ENCODE peak calls at places on chromosomes 16 and 17, in six cellular contexts. One of them, this sample, is unnamed.

GRCh38 chr17:14068542-14069250 is 608 bp upstream of the COX10 start:
- ATAC-seq in Panc1: peak
- ATAC-seq in activated B cell treated with CpG ODN at 0.5 μM for 24 hours: peak
- ATAC-seq in activated CD8-positive, alpha-beta memory T cell treated with anti-CD3 and anti-CD28 coated beads, Interleukin-2, amount 10 ng/mL, durations not matched to agents 7 days and 5 days: peak
- ATAC-seq in naive thymus-derived CD8-positive, alpha-beta T cell: peak
- ATAC-seq in stimulated activated naive CD8-positive, alpha-beta T cell treated with anti-CD3 and anti-CD28 coated beads, Interleukin-15, amount 100 ng/mL, for 72 hours: peak
- ATAC-seq in this sample: peak

GRCh38 chr17:77444653-77445029 is 303.9 kb downstream of the SEC14L1 start:
- ATAC-seq in Panc1: peak
- ATAC-seq in activated B cell treated with CpG ODN at 0.5 μM for 24 hours: no peak
- ATAC-seq in activated CD8-positive, alpha-beta memory T cell treated with anti-CD3 and anti-CD28 coated beads, Interleukin-2, amount 10 ng/mL, durations not matched to agents 7 days and 5 days: no peak
- ATAC-seq in naive thymus-derived CD8-positive, alpha-beta T cell: no peak
- ATAC-seq in stimulated activated naive CD8-positive, alpha-beta T cell treated with anti-CD3 and anti-CD28 coated beads, Interleukin-15, amount 100 ng/mL, for 72 hours: peak
- ATAC-seq in this sample: peak

GRCh38 chr17:14997290-14997689 is 267.8 kb downstream of the PMP22 start:
- ATAC-seq in Panc1: no peak
- ATAC-seq in activated B cell treated with CpG ODN at 0.5 μM for 24 hours: no peak
- ATAC-seq in activated CD8-positive, alpha-beta memory T cell treated with anti-CD3 and anti-CD28 coated beads, Interleukin-2, amount 10 ng/mL, durations not matched to agents 7 days and 5 days: no peak
- ATAC-seq in naive thymus-derived CD8-positive, alpha-beta T cell: no peak
- ATAC-seq in stimulated activated naive CD8-positive, alpha-beta T cell treated with anti-CD3 and anti-CD28 coated beads, Interleukin-15, amount 100 ng/mL, for 72 hours: peak
- ATAC-seq in this sample: no peak

GRCh38 chr17:67227488-67227887 is 17.5 kb downstream of the HELZ start:
- ATAC-seq in Panc1: no peak
- ATAC-seq in activated B cell treated with CpG ODN at 0.5 μM for 24 hours: no peak
- ATAC-seq in activated CD8-positive, alpha-beta memory T cell treated with anti-CD3 and anti-CD28 coated beads, Interleukin-2, amount 10 ng/mL, durations not matched to agents 7 days and 5 days: no peak
- ATAC-seq in naive thymus-derived CD8-positive, alpha-beta T cell: no peak
- ATAC-seq in stimulated activated naive CD8-positive, alpha-beta T cell treated with anti-CD3 and anti-CD28 coated beads, Interleukin-15, amount 100 ng/mL, for 72 hours: no peak
- ATAC-seq in this sample: no peak

GRCh38 chr16:10616744-10617640 is 36.6 kb upstream of the EMP2 start:
- ATAC-seq in Panc1: no peak
- ATAC-seq in activated B cell treated with CpG ODN at 0.5 μM for 24 hours: no peak
- ATAC-seq in activated CD8-positive, alpha-beta memory T cell treated with anti-CD3 and anti-CD28 coated beads, Interleukin-2, amount 10 ng/mL, durations not matched to agents 7 days and 5 days: no peak
- ATAC-seq in naive thymus-derived CD8-positive, alpha-beta T cell: no peak
- ATAC-seq in stimulated activated naive CD8-positive, alpha-beta T cell treated with anti-CD3 and anti-CD28 coated beads, Interleukin-15, amount 100 ng/mL, for 72 hours: no peak
- ATAC-seq in this sample: no peak

GRCh38 chr17:52647411-52647810 is 488.9 kb upstream of the CA10 start:
- ATAC-seq in Panc1: no peak
- ATAC-seq in activated B cell treated with CpG ODN at 0.5 μM for 24 hours: no peak
- ATAC-seq in activated CD8-positive, alpha-beta memory T cell treated with anti-CD3 and anti-CD28 coated beads, Interleukin-2, amount 10 ng/mL, durations not matched to agents 7 days and 5 days: no peak
- ATAC-seq in naive thymus-derived CD8-positive, alpha-beta T cell: no peak
- ATAC-seq in stimulated activated naive CD8-positive, alpha-beta T cell treated with anti-CD3 and anti-CD28 coated beads, Interleukin-15, amount 100 ng/mL, for 72 hours: no peak
- ATAC-seq in this sample: no peak

GRCh38 chr17:4506180-4506814 is 7.6 kb downstream of the SPNS2 start:
- ATAC-seq in Panc1: no peak
- ATAC-seq in activated B cell treated with CpG ODN at 0.5 μM for 24 hours: no peak
- ATAC-seq in activated CD8-positive, alpha-beta memory T cell treated with anti-CD3 and anti-CD28 coated beads, Interleukin-2, amount 10 ng/mL, durations not matched to agents 7 days and 5 days: no peak
- ATAC-seq in naive thymus-derived CD8-positive, alpha-beta T cell: no peak
- ATAC-seq in stimulated activated naive CD8-positive, alpha-beta T cell treated with anti-CD3 and anti-CD28 coated beads, Interleukin-15, amount 100 ng/mL, for 72 hours: no peak
- ATAC-seq in this sample: no peak

GRCh38 chr16:50209548-50210265 is 56.6 kb downstream of the TENT4B start:
- ATAC-seq in Panc1: no peak
- ATAC-seq in activated B cell treated with CpG ODN at 0.5 μM for 24 hours: no peak
- ATAC-seq in activated CD8-positive, alpha-beta memory T cell treated with anti-CD3 and anti-CD28 coated beads, Interleukin-2, amount 10 ng/mL, durations not matched to agents 7 days and 5 days: no peak
- ATAC-seq in naive thymus-derived CD8-positive, alpha-beta T cell: no peak
- ATAC-seq in stimulated activated naive CD8-positive, alpha-beta T cell treated with anti-CD3 and anti-CD28 coated beads, Interleukin-15, amount 100 ng/mL, for 72 hours: no peak
- ATAC-seq in this sample: peak

GRCh38 chr17:2792541-2793169 is 3.6 kb upstream of the RAP1GAP2 start:
- ATAC-seq in Panc1: no peak
- ATAC-seq in activated B cell treated with CpG ODN at 0.5 μM for 24 hours: no peak
- ATAC-seq in activated CD8-positive, alpha-beta memory T cell treated with anti-CD3 and anti-CD28 coated beads, Interleukin-2, amount 10 ng/mL, durations not matched to agents 7 days and 5 days: peak
- ATAC-seq in naive thymus-derived CD8-positive, alpha-beta T cell: no peak
- ATAC-seq in stimulated activated naive CD8-positive, alpha-beta T cell treated with anti-CD3 and anti-CD28 coated beads, Interleukin-15, amount 100 ng/mL, for 72 hours: peak
- ATAC-seq in this sample: peak

GRCh38 chr16:4377573-4378146 is 6.0 kb downstream of the VASN start:
- ATAC-seq in Panc1: peak
- ATAC-seq in activated B cell treated with CpG ODN at 0.5 μM for 24 hours: no peak
- ATAC-seq in activated CD8-positive, alpha-beta memory T cell treated with anti-CD3 and anti-CD28 coated beads, Interleukin-2, amount 10 ng/mL, durations not matched to agents 7 days and 5 days: no peak
- ATAC-seq in naive thymus-derived CD8-positive, alpha-beta T cell: no peak
- ATAC-seq in stimulated activated naive CD8-positive, alpha-beta T cell treated with anti-CD3 and anti-CD28 coated beads, Interleukin-15, amount 100 ng/mL, for 72 hours: no peak
- ATAC-seq in this sample: no peak

This sample was measured in stimulated activated memory B cell treated with anti-CD40 and anti-IgM and Interleukin-4, amounts not matched to agents 10 μg/mL and 1 μg/mL and 100 μg/mL, for 72 hours.